ENCODE peak calls at places on chromosomes 11 and 22, in ten cellular contexts. T is PC-3, C is keratinocyte, N is fibroblast of lung, H is foreskin keratinocyte, V is cardiac muscle cell, U is sigmoid colon, O is GM12878, X is uterus, I is ovary. B is an unnamed sample.

GRCh38 chr22:43047605-43048004 is 32.7 kb upstream of the PACSIN2 start:
- DNase-seq in T (no peak), C (no peak), N (no peak), H (no peak), V (no peak), U (no peak), O (no peak), X (no peak), I (no peak), B (no peak)

GRCh38 chr11:45897556-45897955 is 9.5 kb downstream of the FREY1 start:
- DNase-seq in T (no peak), C (no peak), N (no peak), H (no peak), V (no peak), U (no peak), O (no peak), X (no peak), I (no peak), B (no peak)

GRCh38 chr11:40100204-40100603 is 1359.2 kb downstream of the LRRC4C start:
- DNase-seq in T (no peak), C (no peak), N (no peak), H (no peak), V (no peak), U (no peak), O (no peak), X (no peak), I (no peak), B (no peak)

GRCh38 chr11:26063915-26064314 is 268.0 kb upstream of the ANO3 start:
- DNase-seq in T (no peak), C (no peak), N (no peak), H (no peak), V (no peak), U (no peak), O (no peak), X (no peak), I (no peak), B (no peak)

GRCh38 chr11:46240371-46240770 is 37.1 kb upstream of the CREB3L1 start:
- DNase-seq in T (no peak), C (no peak), N (peak), H (peak), V (no peak), U (no peak), O (no peak), X (no peak), I (no peak), B (no peak)

GRCh38 chr22:48711031-48711431 is 1116.6 kb downstream of the BRD1 start:
- DNase-seq in T (no peak), C (no peak), N (no peak), H (no peak), V (no peak), U (peak), O (no peak), X (no peak), I (no peak), B (no peak)

GRCh38 chr11:2768471-2769408 is 68.9 kb upstream of the KCNQ1OT1 start:
- DNase-seq in T (peak), C (no peak), N (peak), H (peak), V (peak), U (peak), O (no peak), X (no peak), I (peak), B (peak)

GRCh38 chr11:122834065-122834464 is 4.2 kb upstream of the CRTAM start:
- DNase-seq in T (no peak), C (no peak), N (no peak), H (no peak), V (no peak), U (no peak), O (no peak), X (no peak), I (no peak), B (no peak)

GRCh38 chr11:67316882-67317364 is 13.6 kb downstream of the SSH3 start:
- DNase-seq in T (peak), C (no peak), N (peak), H (no peak), V (no peak), U (no peak), O (no peak), X (no peak), I (no peak), B (peak)

GRCh38 chr11:65882191-65883057 is 2.8 kb downstream of the CTSW start:
- DNase-seq in T (no peak), C (no peak), N (no peak), H (no peak), V (no peak), U (peak), O (no peak), X (no peak), I (no peak), B (no peak)

GRCh38 chr11:57278721-57279095 is 41.7 kb upstream of the APLNR start:
- DNase-seq in T (no peak), C (no peak), N (no peak), H (no peak), V (peak), U (no peak), O (no peak), X (no peak), I (no peak), B (no peak)

GRCh38 chr11:57276169-57276854 is 39.3 kb upstream of the APLNR start:
- DNase-seq in T (no peak), C (no peak), N (no peak), H (no peak), V (no peak), U (no peak), O (no peak), X (no peak), I (no peak), B (no peak)

GRCh38 chr11:57276857-57277505 is 39.9 kb upstream of the APLNR start:
- DNase-seq in T (no peak), C (no peak), N (peak), H (no peak), V (peak), U (no peak), O (no peak), X (no peak), I (no peak), B (no peak)

GRCh38 chr11:57279131-57279530 is 42.1 kb upstream of the APLNR start:
- DNase-seq in T (peak), C (no peak), N (peak), H (no peak), V (peak), U (no peak), O (no peak), X (no peak), I (no peak), B (no peak)

GRCh38 chr11:57277845-57278720 is 41.0 kb upstream of the APLNR start:
- DNase-seq in T (peak), C (no peak), N (peak), H (no peak), V (peak), U (peak), O (no peak), X (peak), I (peak), B (peak)
- TF ChIP-seq CTCF in T (peak), C (peak), N (peak), H (peak), V (peak), U (peak), O (peak), X (peak), I (peak), B (peak)

GRCh38 chr22:45271667-45272188 is 13.0 kb upstream of the UPK3A start:
- DNase-seq in T (no peak), C (no peak), N (peak), H (no peak), V (peak), U (peak), O (no peak), X (peak), I (no peak), B (peak)

GRCh38 chr22:45272498-45272897 is 12.3 kb upstream of the UPK3A start:
- DNase-seq in T (no peak), C (no peak), N (no peak), H (no peak), V (no peak), U (no peak), O (no peak), X (no peak), I (no peak), B (no peak)

GRCh38 chr22:45268167-45268957 is 16.4 kb upstream of the UPK3A start:
- DNase-seq in T (no peak), C (no peak), N (no peak), H (no peak), V (peak), U (no peak), O (no peak), X (peak), I (peak), B (no peak)

GRCh38 chr22:45268958-45269844 is 15.5 kb upstream of the UPK3A start:
- DNase-seq in T (peak), C (no peak), N (peak), H (no peak), V (peak), U (peak), O (no peak), X (peak), I (peak), B (peak)

GRCh38 chr22:45270095-45271020 is 14.4 kb upstream of the UPK3A start:
- DNase-seq in T (no peak), C (no peak), N (no peak), H (no peak), V (no peak), U (no peak), O (no peak), X (no peak), I (no peak), B (no peak)
- H3K27ac ChIP-seq in T (no peak), C (no peak), N (no peak), H (no peak), V (no peak), U (no peak), O (no peak), X (no peak), I (no peak), B (peak)

GRCh38 chr11:9530901-9531625 is 42.4 kb upstream of the WEE1 start:
- DNase-seq in T (no peak), C (no peak), N (no peak), H (no peak), V (no peak), U (no peak), O (no peak), X (no peak), I (no peak), B (no peak)
- TF ChIP-seq CTCF in T (no peak), C (peak), N (no peak), H (peak), V (no peak), U (no peak), O (no peak), X (no peak), I (no peak), B (no peak)

GRCh38 chr11:92018332-92018731 is 206.3 kb upstream of the FAT3 start:
- DNase-seq in T (no peak), C (no peak), N (no peak), H (no peak), V (no peak), U (no peak), O (no peak), X (no peak), I (no peak), B (no peak)
- H3K27ac ChIP-seq in T (no peak), C (no peak), N (no peak), H (no peak), V (no peak), U (no peak), O (no peak), X (no peak), I (no peak), B (no peak)

GRCh38 chr11:81963018-81963417 is 770.6 kb downstream of the FAM181B start:
- DNase-seq in T (peak), C (no peak), N (peak), H (no peak), V (peak), U (no peak), O (no peak), X (no peak), I (no peak), B (no peak)
- TF ChIP-seq CTCF in T (peak), C (no peak), N (peak), H (peak), V (peak), U (no peak), O (peak), X (no peak), I (no peak), B (no peak)

GRCh38 chr22:19851291-19852176 is 3.1 kb downstream of the GNB1L start:
- DNase-seq in T (no peak), C (no peak), N (no peak), H (no peak), V (no peak), U (no peak), O (no peak), X (no peak), I (peak), B (peak)
- H3K27ac ChIP-seq in T (no peak), C (no peak), N (no peak), H (no peak), V (no peak), U (no peak), O (no peak), X (no peak), I (no peak), B (no peak)

GRCh38 chr22:49861642-49862407 is 8.2 kb downstream of the ZBED4 start:
- DNase-seq in T (no peak), C (no peak), N (no peak), H (no peak), V (peak), U (no peak), O (no peak), X (no peak), I (no peak), B (no peak)
- TF ChIP-seq CTCF in T (no peak), C (no peak), N (no peak), H (no peak), V (no peak), U (no peak), O (no peak), X (no peak), I (no peak), B (no peak)

DNA sequence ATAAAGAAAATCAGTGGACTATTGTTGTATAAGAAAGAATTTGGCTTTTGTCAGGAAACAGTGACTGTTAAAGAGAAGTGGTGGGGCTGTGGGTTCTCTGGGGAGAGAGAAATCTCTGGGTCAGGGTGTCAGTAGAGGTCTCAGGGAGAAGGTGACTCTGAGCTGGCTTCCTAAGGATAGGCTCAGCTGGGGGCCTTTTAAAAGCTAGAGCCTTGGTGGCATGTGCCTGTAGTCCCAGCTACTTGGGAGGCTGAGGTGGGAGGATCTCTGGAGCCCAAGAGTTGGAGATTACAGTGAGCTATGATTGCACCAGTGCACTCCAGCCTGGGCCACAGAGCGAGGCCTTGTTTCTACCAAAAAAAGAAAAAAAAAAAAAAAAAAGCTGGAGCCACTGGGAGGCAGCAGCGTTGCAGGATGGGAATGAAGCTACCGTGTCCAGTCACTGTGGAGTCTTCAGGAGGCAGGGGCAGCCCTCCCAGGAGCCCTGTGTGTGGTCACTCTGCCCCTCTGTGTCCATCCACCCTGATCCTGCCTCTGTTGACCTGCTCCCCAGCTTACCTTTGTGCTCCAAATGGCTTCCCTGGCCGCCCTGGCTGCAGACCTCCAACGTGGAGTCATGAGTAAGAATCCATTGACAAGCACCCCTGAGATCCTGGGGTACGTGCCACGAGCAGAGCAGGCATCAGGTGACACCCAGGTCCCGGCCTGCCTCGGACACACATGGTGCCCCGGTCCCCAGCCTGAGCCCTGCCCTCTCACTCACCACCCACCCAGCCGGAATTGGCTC is 5.4 kb upstream of the MIF start:
- DNase-seq in T (peak), C (no peak), N (peak), H (no peak), V (peak), U (no peak), O (no peak), X (no peak), I (no peak), B (no peak)
- H3K27ac ChIP-seq in T (peak), C (peak), N (peak), H (no peak), V (no peak), U (peak), O (no peak), X (peak), I (no peak), B (peak)

GRCh38 chr22:37335819-37336199 is 53.5 kb downstream of the CYTH4 start:
- DNase-seq in T (no peak), C (no peak), N (no peak), H (no peak), V (no peak), U (no peak), O (no peak), X (no peak), I (no peak), B (no peak)

GRCh38 chr22:37334859-37335818 is 52.8 kb downstream of the CYTH4 start:
- DNase-seq in T (peak), C (no peak), N (no peak), H (no peak), V (peak), U (no peak), O (no peak), X (no peak), I (no peak), B (no peak)

GRCh38 chr22:37331811-37332536 is 49.7 kb downstream of the CYTH4 start:
- DNase-seq in T (peak), C (no peak), N (no peak), H (no peak), V (no peak), U (no peak), O (no peak), X (no peak), I (no peak), B (no peak)

GRCh38 chr22:37334461-37334858 is 52.2 kb downstream of the CYTH4 start:
- DNase-seq in T (peak), C (no peak), N (no peak), H (no peak), V (no peak), U (no peak), O (no peak), X (no peak), I (no peak), B (no peak)

GRCh38 chr22:37333724-37334460 is 51.6 kb downstream of the CYTH4 start:
- DNase-seq in T (peak), C (no peak), N (no peak), H (no peak), V (no peak), U (no peak), O (no peak), X (no peak), I (no peak), B (no peak)
- TF ChIP-seq CTCF in T (peak), C (no peak), N (no peak), H (peak), V (no peak), U (no peak), O (no peak), X (no peak), I (no peak), B (no peak)

DNA sequence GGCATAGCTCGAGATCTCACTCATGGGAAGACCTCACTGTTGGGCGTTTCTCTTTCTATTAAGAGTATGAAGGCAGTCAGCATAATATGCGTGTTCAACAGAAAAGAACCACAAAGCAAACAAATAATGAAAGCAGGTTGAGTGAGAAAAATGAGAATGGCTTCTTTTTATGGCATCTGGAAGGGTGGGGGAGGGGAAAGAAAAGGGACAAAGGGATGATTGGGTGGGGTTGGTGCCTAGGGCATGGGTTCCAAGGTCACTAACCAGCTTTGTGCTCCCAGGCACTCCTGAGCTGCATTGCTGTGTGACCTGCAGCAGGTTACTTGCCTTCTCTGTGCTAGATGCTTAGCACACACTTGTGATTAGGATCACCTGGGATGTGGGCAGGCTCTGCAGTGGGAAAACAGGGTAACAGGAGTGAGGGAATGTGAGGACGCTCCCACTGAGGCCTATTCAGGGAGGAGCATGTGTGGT is 74.6 kb downstream of the KIAA1671 start:
- DNase-seq in T (peak), C (no peak), N (no peak), H (no peak), V (no peak), U (no peak), O (no peak), X (no peak), I (no peak), B (no peak)
- H3K27ac ChIP-seq in T (peak), C (peak), N (no peak), H (peak), V (peak), U (peak), O (no peak), X (no peak), I (no peak), B (peak)